ENCODE peak calls at places on chromosome 1, in seven cellular contexts. One of them, this sample, is unnamed.

GRCh38 chr1:97553975-97554374 is 366.9 kb downstream of the DPYD start:
- DNase-seq in HCT116: no peak
- DNase-seq in CD8-positive, alpha-beta T cell: no peak
- DNase-seq in heart left ventricle: no peak
- DNase-seq in epithelial cell of esophagus: no peak
- DNase-seq in foreskin fibroblast: no peak
- DNase-seq in BE2C: peak
- DNase-seq in this sample: no peak

GRCh38 chr1:59497616-59498015 is 200.7 kb downstream of the FGGY start:
- DNase-seq in heart left ventricle: no peak
- DNase-seq in BE2C: no peak
- DNase-seq in epithelial cell of esophagus: no peak
- DNase-seq in HCT116: no peak
- DNase-seq in foreskin fibroblast: no peak
- DNase-seq in CD8-positive, alpha-beta T cell: no peak
- DNase-seq in this sample: no peak

GRCh38 chr1:54132485-54132884 is 20.3 kb downstream of the CDCP2 start:
- DNase-seq in foreskin fibroblast: peak
- DNase-seq in heart left ventricle: no peak
- DNase-seq in CD8-positive, alpha-beta T cell: no peak
- DNase-seq in BE2C: no peak
- DNase-seq in epithelial cell of esophagus: no peak
- DNase-seq in HCT116: no peak
- DNase-seq in this sample: no peak

GRCh38 chr1:224274970-224275626 is 54.9 kb downstream of the NVL start:
- DNase-seq in HCT116: no peak
- DNase-seq in CD8-positive, alpha-beta T cell: no peak
- DNase-seq in foreskin fibroblast: no peak
- DNase-seq in BE2C: no peak
- DNase-seq in heart left ventricle: no peak
- DNase-seq in epithelial cell of esophagus: no peak
- DNase-seq in this sample: no peak

GRCh38 chr1:169120066-169120465 is 13.6 kb downstream of the ATP1B1 start:
- DNase-seq in epithelial cell of esophagus: no peak
- DNase-seq in foreskin fibroblast: peak
- DNase-seq in CD8-positive, alpha-beta T cell: no peak
- DNase-seq in heart left ventricle: no peak
- DNase-seq in BE2C: no peak
- DNase-seq in HCT116: no peak
- DNase-seq in this sample: peak

GRCh38 chr1:223700388-223700918 is 11.9 kb upstream of the CAPN2 start:
- DNase-seq in CD8-positive, alpha-beta T cell: no peak
- DNase-seq in heart left ventricle: no peak
- DNase-seq in BE2C: no peak
- DNase-seq in foreskin fibroblast: peak
- DNase-seq in epithelial cell of esophagus: no peak
- DNase-seq in HCT116: peak
- DNase-seq in this sample: no peak

GRCh38 chr1:157773723-157774350 is 3.1 kb downstream of the FCRL2 start:
- DNase-seq in heart left ventricle: no peak
- DNase-seq in epithelial cell of esophagus: no peak
- DNase-seq in BE2C: no peak
- DNase-seq in CD8-positive, alpha-beta T cell: no peak
- DNase-seq in foreskin fibroblast: no peak
- DNase-seq in HCT116: no peak
- DNase-seq in this sample: no peak

GRCh38 chr1:157136133-157136532 is 2.1 kb downstream of the ETV3 start:
- DNase-seq in CD8-positive, alpha-beta T cell: no peak
- DNase-seq in heart left ventricle: no peak
- DNase-seq in BE2C: no peak
- DNase-seq in foreskin fibroblast: no peak
- DNase-seq in HCT116: no peak
- DNase-seq in epithelial cell of esophagus: peak
- DNase-seq in this sample: no peak

GRCh38 chr1:182635871-182636270 is 31.7 kb upstream of the RGS16 start:
- DNase-seq in heart left ventricle: no peak
- DNase-seq in foreskin fibroblast: no peak
- DNase-seq in BE2C: no peak
- DNase-seq in CD8-positive, alpha-beta T cell: no peak
- DNase-seq in HCT116: no peak
- DNase-seq in epithelial cell of esophagus: no peak
- DNase-seq in this sample: no peak

GRCh38 chr1:91569411-91570104 is 68.9 kb downstream of the CDC7 start:
- DNase-seq in CD8-positive, alpha-beta T cell: no peak
- DNase-seq in epithelial cell of esophagus: peak
- DNase-seq in heart left ventricle: peak
- DNase-seq in BE2C: no peak
- DNase-seq in HCT116: peak
- DNase-seq in foreskin fibroblast: peak
- DNase-seq in this sample: peak

GRCh38 chr1:11784256-11784992 is 21.3 kb downstream of the MTHFR start:
- DNase-seq in HCT116: no peak
- DNase-seq in heart left ventricle: peak
- DNase-seq in CD8-positive, alpha-beta T cell: no peak
- DNase-seq in BE2C: no peak
- DNase-seq in epithelial cell of esophagus: no peak
- DNase-seq in foreskin fibroblast: no peak
- DNase-seq in this sample: no peak

GRCh38 chr1:156279837-156280236 is 2.8 kb downstream of the SMG5 start:
- DNase-seq in BE2C: no peak
- DNase-seq in foreskin fibroblast: no peak
- DNase-seq in heart left ventricle: no peak
- DNase-seq in HCT116: no peak
- DNase-seq in CD8-positive, alpha-beta T cell: no peak
- DNase-seq in epithelial cell of esophagus: no peak
- DNase-seq in this sample: no peak

GRCh38 chr1:37570528-37571334 is 14.0 kb downstream of the DNALI1 start:
- DNase-seq in heart left ventricle: no peak
- DNase-seq in HCT116: no peak
- DNase-seq in foreskin fibroblast: no peak
- DNase-seq in epithelial cell of esophagus: no peak
- DNase-seq in BE2C: no peak
- DNase-seq in CD8-positive, alpha-beta T cell: no peak
- DNase-seq in this sample: no peak

GRCh38 chr1:46510341-46510997 is 20.8 kb downstream of the DMBX1 start:
- DNase-seq in heart left ventricle: no peak
- DNase-seq in HCT116: no peak
- DNase-seq in epithelial cell of esophagus: no peak
- DNase-seq in foreskin fibroblast: no peak
- DNase-seq in CD8-positive, alpha-beta T cell: no peak
- DNase-seq in BE2C: no peak
- DNase-seq in this sample: no peak

GRCh38 chr1:22749919-22750670 is 39.5 kb downstream of the EPHB2 start:
- DNase-seq in BE2C: no peak
- DNase-seq in heart left ventricle: no peak
- DNase-seq in foreskin fibroblast: peak
- DNase-seq in epithelial cell of esophagus: peak
- DNase-seq in CD8-positive, alpha-beta T cell: no peak
- DNase-seq in HCT116: peak
- DNase-seq in this sample: peak

GRCh38 chr1:84936116-84936810 is 43.3 kb upstream of the LPAR3 start:
- DNase-seq in epithelial cell of esophagus: peak
- DNase-seq in BE2C: peak
- DNase-seq in foreskin fibroblast: peak
- DNase-seq in HCT116: peak
- DNase-seq in heart left ventricle: peak
- DNase-seq in CD8-positive, alpha-beta T cell: peak
- DNase-seq in this sample: no peak

GRCh38 chr1:21000245-21000594 is 176.5 kb downstream of the EIF4G3 start:
- DNase-seq in CD8-positive, alpha-beta T cell: no peak
- DNase-seq in foreskin fibroblast: no peak
- DNase-seq in heart left ventricle: no peak
- DNase-seq in BE2C: no peak
- DNase-seq in epithelial cell of esophagus: no peak
- DNase-seq in HCT116: no peak
- DNase-seq in this sample: no peak

GRCh38 chr1:209583408-209583807 is at the start of gene CAMK1G:
- DNase-seq in HCT116: no peak
- DNase-seq in heart left ventricle: no peak
- DNase-seq in BE2C: no peak
- DNase-seq in foreskin fibroblast: peak
- DNase-seq in epithelial cell of esophagus: peak
- DNase-seq in CD8-positive, alpha-beta T cell: no peak
- DNase-seq in this sample: no peak

GRCh38 chr1:42463906-42464305 is 820 bp downstream of the CCDC30 start:
- DNase-seq in BE2C: no peak
- DNase-seq in HCT116: no peak
- DNase-seq in foreskin fibroblast: no peak
- DNase-seq in CD8-positive, alpha-beta T cell: no peak
- DNase-seq in epithelial cell of esophagus: no peak
- DNase-seq in heart left ventricle: no peak
- DNase-seq in this sample: no peak

GRCh38 chr1:40042337-40042736 is 1.8 kb downstream of the CAP1 start:
- DNase-seq in HCT116: no peak
- DNase-seq in CD8-positive, alpha-beta T cell: no peak
- DNase-seq in BE2C: no peak
- DNase-seq in heart left ventricle: no peak
- DNase-seq in foreskin fibroblast: no peak
- DNase-seq in epithelial cell of esophagus: peak
- DNase-seq in this sample: no peak

GRCh38 chr1:44681905-44682900 is 7.7 kb downstream of the ARMH1 start:
- DNase-seq in epithelial cell of esophagus: no peak
- DNase-seq in HCT116: no peak
- DNase-seq in CD8-positive, alpha-beta T cell: no peak
- DNase-seq in foreskin fibroblast: no peak
- DNase-seq in BE2C: no peak
- DNase-seq in heart left ventricle: no peak
- DNase-seq in this sample: no peak

GRCh38 chr1:33319949-33320618 is 814 bp downstream of the A3GALT2 start:
- DNase-seq in CD8-positive, alpha-beta T cell: no peak
- DNase-seq in foreskin fibroblast: peak
- DNase-seq in epithelial cell of esophagus: no peak
- DNase-seq in BE2C: no peak
- DNase-seq in HCT116: no peak
- DNase-seq in heart left ventricle: no peak
- DNase-seq in this sample: no peak

GRCh38 chr1:7975212-7975865 is 13.8 kb downstream of the PARK7 start:
- DNase-seq in CD8-positive, alpha-beta T cell: no peak
- DNase-seq in epithelial cell of esophagus: peak
- DNase-seq in foreskin fibroblast: peak
- DNase-seq in HCT116: peak
- DNase-seq in heart left ventricle: peak
- DNase-seq in BE2C: peak
- DNase-seq in this sample: peak

DNA sequence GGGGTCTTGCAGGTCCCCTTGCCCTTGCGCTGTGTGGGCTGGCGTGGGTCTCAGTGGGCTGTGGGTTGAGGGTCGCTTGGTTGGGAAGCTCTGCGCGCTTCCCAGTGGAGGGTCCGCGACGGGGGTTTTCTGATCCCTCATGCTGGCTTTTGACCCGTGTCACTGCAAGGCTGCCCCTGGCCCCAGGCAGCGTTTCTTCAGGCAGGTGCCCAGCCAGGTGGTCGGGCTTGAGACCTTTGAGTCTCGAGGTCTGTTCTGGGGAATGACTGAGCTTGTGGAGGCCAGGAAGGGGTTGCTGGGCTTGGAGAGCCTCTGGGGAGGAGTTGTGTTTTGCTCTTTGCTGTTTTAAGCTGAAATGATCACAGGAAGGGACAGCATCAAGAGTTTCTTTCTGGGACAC is 5.3 kb downstream of the SKI start:
- DNase-seq in foreskin fibroblast: peak
- DNase-seq in HCT116: no peak
- DNase-seq in epithelial cell of esophagus: no peak
- DNase-seq in BE2C: no peak
- DNase-seq in heart left ventricle: peak
- DNase-seq in CD8-positive, alpha-beta T cell: no peak
- DNase-seq in this sample: no peak
- H3K4me3 ChIP-seq in foreskin fibroblast: peak
- H3K4me3 ChIP-seq in HCT116: no peak
- H3K4me3 ChIP-seq in epithelial cell of esophagus: no peak
- H3K4me3 ChIP-seq in BE2C: no peak
- H3K4me3 ChIP-seq in heart left ventricle: peak
- H3K4me3 ChIP-seq in CD8-positive, alpha-beta T cell: peak
- H3K4me3 ChIP-seq in this sample: no peak

GRCh38 chr1:145992958-145993617 is 3.3 kb downstream of the TXNIP start:
- DNase-seq in HCT116: no peak
- DNase-seq in foreskin fibroblast: no peak
- DNase-seq in epithelial cell of esophagus: no peak
- DNase-seq in BE2C: no peak
- DNase-seq in CD8-positive, alpha-beta T cell: no peak
- DNase-seq in heart left ventricle: no peak
- DNase-seq in this sample: no peak

GRCh38 chr1:145995148-145995851 is 1.1 kb downstream of the TXNIP start:
- DNase-seq in heart left ventricle: no peak
- DNase-seq in epithelial cell of esophagus: no peak
- DNase-seq in HCT116: no peak
- DNase-seq in foreskin fibroblast: no peak
- DNase-seq in CD8-positive, alpha-beta T cell: no peak
- DNase-seq in BE2C: no peak
- DNase-seq in this sample: no peak

GRCh38 chr1:145994391-145995120 is 1.8 kb downstream of the TXNIP start:
- DNase-seq in heart left ventricle: no peak
- DNase-seq in CD8-positive, alpha-beta T cell: peak
- DNase-seq in HCT116: no peak
- DNase-seq in foreskin fibroblast: no peak
- DNase-seq in epithelial cell of esophagus: peak
- DNase-seq in BE2C: no peak
- DNase-seq in this sample: no peak

GRCh38 chr1:145992502-145992936 is 3.9 kb downstream of the TXNIP start:
- DNase-seq in epithelial cell of esophagus: no peak
- DNase-seq in BE2C: no peak
- DNase-seq in CD8-positive, alpha-beta T cell: no peak
- DNase-seq in HCT116: no peak
- DNase-seq in heart left ventricle: no peak
- DNase-seq in foreskin fibroblast: no peak
- DNase-seq in this sample: no peak

GRCh38 chr1:145993618-145994390 is 2.6 kb downstream of the TXNIP start:
- DNase-seq in HCT116: no peak
- DNase-seq in BE2C: no peak
- DNase-seq in foreskin fibroblast: no peak
- DNase-seq in heart left ventricle: no peak
- DNase-seq in CD8-positive, alpha-beta T cell: no peak
- DNase-seq in epithelial cell of esophagus: no peak
- DNase-seq in this sample: no peak
- H3K4me3 ChIP-seq in HCT116: no peak
- H3K4me3 ChIP-seq in BE2C: peak
- H3K4me3 ChIP-seq in foreskin fibroblast: peak
- H3K4me3 ChIP-seq in heart left ventricle: peak
- H3K4me3 ChIP-seq in CD8-positive, alpha-beta T cell: peak
- H3K4me3 ChIP-seq in epithelial cell of esophagus: peak
- H3K4me3 ChIP-seq in this sample: no peak

GRCh38 chr1:77686784-77687518 is 4.5 kb upstream of the ZZZ3 start:
- DNase-seq in heart left ventricle: peak
- DNase-seq in HCT116: no peak
- DNase-seq in CD8-positive, alpha-beta T cell: no peak
- DNase-seq in BE2C: no peak
- DNase-seq in foreskin fibroblast: no peak
- DNase-seq in epithelial cell of esophagus: no peak
- DNase-seq in this sample: no peak
- H3K4me3 ChIP-seq in heart left ventricle: no peak
- H3K4me3 ChIP-seq in HCT116: no peak
- H3K4me3 ChIP-seq in CD8-positive, alpha-beta T cell: no peak
- H3K4me3 ChIP-seq in BE2C: no peak
- H3K4me3 ChIP-seq in foreskin fibroblast: no peak
- H3K4me3 ChIP-seq in epithelial cell of esophagus: no peak
- H3K4me3 ChIP-seq in this sample: no peak

DNA sequence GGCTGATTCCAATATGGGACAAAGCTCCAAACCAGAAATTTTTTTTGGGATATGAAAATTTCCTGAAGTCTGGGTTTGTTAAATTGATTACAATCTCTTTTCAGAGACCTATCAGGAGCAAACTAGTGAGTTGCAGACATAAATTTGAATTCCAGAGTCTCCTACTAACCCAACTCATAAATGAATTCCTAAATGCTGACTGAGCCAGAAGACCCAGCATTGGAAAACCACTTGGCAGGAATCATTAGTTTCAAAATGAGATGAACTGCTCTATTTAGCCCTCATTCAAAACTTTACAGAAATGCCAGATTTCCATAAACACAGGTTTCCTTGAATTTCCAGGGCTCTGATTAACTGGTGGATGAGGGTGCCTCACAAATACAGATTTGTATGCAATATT is 222.5 kb downstream of the HLX start:
- DNase-seq in heart left ventricle: no peak
- DNase-seq in BE2C: no peak
- DNase-seq in CD8-positive, alpha-beta T cell: no peak
- DNase-seq in epithelial cell of esophagus: no peak
- DNase-seq in foreskin fibroblast: peak
- DNase-seq in HCT116: no peak
- DNase-seq in this sample: no peak
- H3K4me3 ChIP-seq in heart left ventricle: no peak
- H3K4me3 ChIP-seq in BE2C: no peak
- H3K4me3 ChIP-seq in CD8-positive, alpha-beta T cell: no peak
- H3K4me3 ChIP-seq in epithelial cell of esophagus: no peak
- H3K4me3 ChIP-seq in foreskin fibroblast: no peak
- H3K4me3 ChIP-seq in HCT116: no peak
- H3K4me3 ChIP-seq in this sample: no peak

This sample was measured in SJSA1.